ENCODE peak calls at places on chromosome 6, in ten cellular contexts. U is GM06990, L is AG04449, W is epithelial cell of esophagus, Z is spleen, M is vagina, Q is PC-9, F is ascending aorta, E is astrocyte of the spinal cord, G is heart right ventricle. I is an unnamed sample.

GRCh38 chr6:64538760-64539159 is 903.2 kb downstream of the PHF3 start:
- DNase-seq in M (no peak), Z (no peak), L (no peak), U (no peak), E (no peak), W (no peak), G (no peak), F (no peak), Q (no peak), I (no peak)

GRCh38 chr6:80465513-80465912 is 359.0 kb downstream of the BCKDHB start:
- DNase-seq in E (no peak), M (no peak), G (no peak), W (no peak), Q (no peak), U (no peak), L (no peak), Z (no peak), F (no peak), I (no peak)

GRCh38 chr6:21109421-21110178 is 484.0 kb upstream of the SOX4 start:
- DNase-seq in Q (peak; percentile 86), M (no peak), U (no peak), F (no peak), W (peak; percentile 43), G (no peak), Z (no peak), L (peak; percentile 19), E (peak; percentile 79), I (no peak)

GRCh38 chr6:134740473-134741192 is 209.3 kb downstream of the ALDH8A1 start:
- DNase-seq in G (no peak), Q (peak; percentile 58), W (peak; percentile 41), M (no peak), Z (no peak), F (no peak), U (no peak), E (peak; percentile 71), L (no peak), I (no peak)

GRCh38 chr6:134295953-134296553 is 21.9 kb downstream of the SGK1 start:
- DNase-seq in Z (no peak), W (peak; percentile 68), U (no peak), F (peak; percentile 71), E (peak; percentile 97), L (peak; percentile 100), M (no peak), Q (peak; percentile 99), G (no peak), I (peak; percentile 35)

GRCh38 chr6:13985663-13986325 is 61.0 kb downstream of the RNF182 start:
- DNase-seq in U (no peak), F (no peak), L (no peak), W (no peak), E (no peak), M (no peak), G (no peak), Z (no peak), Q (no peak), I (no peak)

GRCh38 chr6:14453712-14454466 is 336.3 kb downstream of the CD83 start:
- DNase-seq in U (no peak), Q (no peak), M (no peak), G (no peak), E (no peak), W (no peak), L (no peak), Z (no peak), F (no peak), I (peak; percentile 13)

GRCh38 chr6:79384845-79385244 is 150.4 kb upstream of the HMGN3 start:
- DNase-seq in M (no peak), E (peak; percentile 55), G (no peak), U (no peak), Z (no peak), Q (no peak), W (no peak), F (no peak), L (no peak), I (peak; percentile 39)

GRCh38 chr6:14665827-14666724 is 548.5 kb downstream of the CD83 start:
- DNase-seq in L (peak; percentile 94), W (peak; percentile 99), U (peak; percentile 46), G (no peak), F (peak; percentile 74), M (no peak), Q (peak; percentile 79), E (peak; percentile 93), Z (no peak), I (no peak)

GRCh38 chr6:38824243-38824894 is 109.3 kb downstream of the DNAH8 start:
- DNase-seq in E (no peak), U (no peak), M (no peak), Q (no peak), Z (no peak), F (no peak), W (no peak), L (no peak), G (no peak), I (no peak)

GRCh38 chr6:6843057-6843627 is 254.6 kb downstream of the LY86 start:
- DNase-seq in Q (peak; percentile 70), G (no peak), W (peak; percentile 80), U (no peak), E (peak; percentile 35), F (no peak), Z (no peak), L (no peak), M (peak; percentile 16), I (no peak)

GRCh38 chr6:18493421-18493891 is 106.3 kb downstream of the RNF144B start:
- DNase-seq in L (no peak), F (no peak), G (no peak), E (no peak), Z (no peak), U (no peak), M (no peak), W (peak; percentile 66), Q (peak; percentile 84), I (peak; percentile 44)

GRCh38 chr6:32885698-32886286 is 31.8 kb downstream of the PSMB9 start:
- DNase-seq in Z (no peak), Q (peak; percentile 54), L (no peak), E (peak; percentile 80), U (peak; percentile 31), M (no peak), G (no peak), F (no peak), W (peak; percentile 79), I (peak; percentile 70)

GRCh38 chr6:111971866-111972532 is 81.9 kb upstream of the CCN6 start:
- DNase-seq in M (peak; percentile 77), W (no peak), L (no peak), U (no peak), Q (no peak), Z (no peak), F (no peak), G (no peak), E (peak; percentile 41), I (no peak)

GRCh38 chr6:50990750-50991446 is 172.2 kb downstream of the TFAP2B start:
- DNase-seq in F (no peak), U (no peak), Q (no peak), E (peak; percentile 51), M (no peak), L (no peak), W (peak; percentile 58), G (no peak), Z (no peak), I (no peak)

DNA sequence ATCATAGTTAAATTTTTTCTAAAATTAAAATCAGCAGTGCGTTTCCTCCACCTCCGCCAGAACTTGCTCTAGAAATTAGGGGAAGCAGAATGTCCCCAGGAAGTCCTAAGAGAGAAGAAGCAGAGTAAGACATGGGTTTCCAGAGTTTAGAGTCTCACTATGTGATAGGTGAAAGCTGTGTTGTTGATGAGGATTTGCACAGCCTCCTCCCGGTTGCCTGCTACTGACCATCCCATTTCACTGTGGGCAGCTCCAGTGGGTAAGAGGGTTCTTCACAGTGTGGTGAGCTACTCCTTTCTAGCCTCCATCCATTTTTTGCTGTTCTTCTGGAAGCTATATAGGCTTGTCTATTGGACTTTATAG is 13.3 kb downstream of the UST start:
- DNase-seq in Q (no peak), W (no peak), Z (no peak), U (no peak), G (no peak), M (no peak), E (no peak), L (no peak), F (no peak), I (no peak)
- H3K4me3 ChIP-seq in Q (no peak overlapping the region), W (no peak overlapping the region), Z (no peak overlapping the region), U (peak overlapping the region; percentile 48), G (no peak overlapping the region), M (no peak overlapping the region), E (no peak overlapping the region), L (no peak overlapping the region), F (peak overlapping the region; percentile 56), I (no peak overlapping the region)

GRCh38 chr6:41021832-41022231 is 17.2 kb downstream of the UNC5CL start:
- DNase-seq in Z (no peak), M (no peak), Q (peak; percentile 46), E (peak; percentile 59), U (no peak), L (peak; percentile 23), F (no peak), G (no peak), W (peak; percentile 76), I (no peak)
- TF ChIP-seq CTCF in Z (no peak), M (no peak), Q (peak; percentile 26), E (peak; percentile 54), U (no peak), L (peak; percentile 63), F (no peak), G (peak; percentile 24), W (peak; percentile 44), I (peak; percentile 58)

GRCh38 chr6:105488521-105489212 is 85.8 kb upstream of the PREP start:
- DNase-seq in W (no peak), M (no peak), Z (no peak), Q (no peak), E (no peak), U (no peak), L (no peak), G (no peak), F (no peak), I (no peak)
- H3K4me3 ChIP-seq in W (no peak overlapping the region), M (no peak overlapping the region), Z (no peak overlapping the region), Q (no peak overlapping the region), E (no peak overlapping the region), U (no peak overlapping the region), L (no peak overlapping the region), G (no peak overlapping the region), F (no peak overlapping the region), I (no peak overlapping the region)

GRCh38 chr6:41440958-41441357 is 105.2 kb upstream of the FOXP4 start:
- DNase-seq in M (no peak), F (no peak), G (no peak), Z (no peak), L (no peak), W (no peak), E (no peak), Q (no peak), U (no peak), I (no peak)

GRCh38 chr6:41445268-41445667 is 100.9 kb upstream of the FOXP4 start:
- DNase-seq in W (no peak), L (no peak), F (no peak), Q (no peak), U (no peak), Z (no peak), M (no peak), E (no peak), G (no peak), I (no peak)

GRCh38 chr6:41443616-41444525 is 102.3 kb upstream of the FOXP4 start:
- DNase-seq in Z (no peak), L (no peak), G (peak; percentile 56), W (no peak), E (peak; percentile 29), U (no peak), M (no peak), F (no peak), Q (no peak), I (no peak)

GRCh38 chr6:41441598-41442205 is 104.5 kb upstream of the FOXP4 start:
- DNase-seq in W (no peak), G (no peak), E (no peak), U (no peak), Q (no peak), F (no peak), M (no peak), Z (no peak), L (no peak), I (no peak)

GRCh38 chr6:41442800-41443501 is 103.2 kb upstream of the FOXP4 start:
- DNase-seq in Z (no peak), G (peak; percentile 51), F (no peak), L (no peak), U (no peak), W (no peak), Q (no peak), M (no peak), E (peak; percentile 70), I (no peak)
- TF ChIP-seq CTCF in Z (no peak), G (peak; percentile 43), F (peak; percentile 3), L (peak; percentile 64), U (peak; percentile 49), W (peak; percentile 29), Q (no peak), M (no peak), E (peak; percentile 75), I (peak; percentile 26)